ENCODE peak calls at places on chromosomes 7 and 10, in four cellular contexts. W is K562, S is HepG2, I is GM12878. O is an unnamed sample.

GRCh38 chr10:22344204-22344603 is 1.1 kb upstream of the SPAG6 start:
- DNase-seq in W (no peak), S (no peak), I (no peak), O (no peak)

GRCh38 chr7:66110861-66111260 is 3.8 kb upstream of the CRCP start:
- DNase-seq in W (no peak), S (peak; percentile 48), I (no peak), O (no peak)

GRCh38 chr7:13049946-13050345 is 362.5 kb downstream of the ARL4A start:
- DNase-seq in W (no peak), S (no peak), I (no peak), O (no peak)

GRCh38 chr7:101880536-101881443 is 63.4 kb downstream of the CUX1 start:
- DNase-seq in W (no peak), S (no peak), I (no peak), O (no peak)

GRCh38 chr7:127290801-127291361 is 38.1 kb upstream of the GRM8 start:
- DNase-seq in W (no peak), S (no peak), I (no peak), O (no peak)

GRCh38 chr7:139452948-139453672 is 30.4 kb downstream of the KLRG2 start:
- DNase-seq in W (no peak), S (no peak), I (no peak), O (peak; percentile 35)

GRCh38 chr7:1229334-1229935 is 3.2 kb upstream of the UNCX start:
- DNase-seq in W (no peak), S (no peak), I (no peak), O (peak; percentile 49)

GRCh38 chr7:116172353-116172752 is 38.0 kb upstream of the TES start:
- DNase-seq in W (no peak), S (no peak), I (no peak), O (no peak)

GRCh38 chr7:114689391-114689790 is 232.5 kb upstream of the MDFIC start:
- DNase-seq in W (no peak), S (no peak), I (no peak), O (no peak)

GRCh38 chr7:134293029-134293740 is 23.5 kb downstream of the SLC35B4 start:
- DNase-seq in W (no peak), S (peak; percentile 95), I (peak; percentile 84), O (no peak)

GRCh38 chr10:132906836-132907235 is 35.5 kb downstream of the CFAP46 start:
- DNase-seq in W (no peak), S (no peak), I (no peak), O (peak; percentile 3)

GRCh38 chr10:5604236-5604925 is 62.0 kb downstream of the ASB13 start:
- DNase-seq in W (no peak), S (no peak), I (no peak), O (no peak)

GRCh38 chr10:11002485-11002884 is 15.2 kb upstream of the CELF2 start:
- DNase-seq in W (no peak), S (no peak), I (no peak), O (no peak)

GRCh38 chr7:151366872-151367207 is 25.2 kb downstream of the NUB1 start:
- DNase-seq in W (no peak), S (no peak), I (no peak), O (no peak)

GRCh38 chr10:24451325-24451820 is 242.4 kb downstream of the KIAA1217 start:
- DNase-seq in W (no peak), S (no peak), I (no peak), O (no peak)

GRCh38 chr7:30688718-30689221 is 6.5 kb upstream of the CRHR2 start:
- DNase-seq in W (no peak), S (no peak), I (no peak), O (peak; percentile 42)

GRCh38 chr7:123966936-123967335 is 41.9 kb downstream of the SPAM1 start:
- DNase-seq in W (no peak), S (no peak), I (no peak), O (no peak)

GRCh38 chr10:60937784-60938654 is 6.0 kb downstream of the RHOBTB1 start:
- DNase-seq in W (no peak), S (no peak), I (no peak), O (no peak)

GRCh38 chr10:50393784-50394183 is 142.5 kb upstream of the ASAH2 start:
- DNase-seq in W (no peak), S (peak; percentile 87), I (no peak), O (no peak)

GRCh38 chr7:158595068-158595467 is 7.4 kb upstream of the PTPRN2 start:
- DNase-seq in W (no peak), S (no peak), I (peak; percentile 8), O (no peak)

GRCh38 chr7:99974681-99975080 is 1.1 kb downstream of the AZGP1 start:
- DNase-seq in W (no peak), S (no peak), I (no peak), O (no peak)

GRCh38 chr7:92135490-92135889 is 1.2 kb upstream of the CYP51A1 start:
- DNase-seq in W (no peak), S (peak; percentile 9), I (no peak), O (no peak)

GRCh38 chr10:50605280-50606270 is 18.2 kb downstream of the SGMS1 start:
- DNase-seq in W (no peak), S (peak; percentile 75), I (no peak), O (no peak)

GRCh38 chr10:112728118-112728963 is 221.7 kb upstream of the TCF7L2 start:
- DNase-seq in W (no peak), S (peak; percentile 92), I (no peak), O (no peak)

GRCh38 chr7:3259711-3260424 is 41.2 kb upstream of the SDK1 start:
- DNase-seq in W (no peak), S (no peak), I (no peak), O (no peak)
- TF ChIP-seq CREM in W (no peak), S (no peak), I (no peak), O (no peak)

GRCh38 chr7:19268737-19269136 is 123.5 kb upstream of the FERD3L start:
- DNase-seq in W (no peak), S (no peak), I (no peak), O (no peak)
- TF ChIP-seq CREM in W (no peak), S (no peak), I (no peak), O (no peak)

DNA sequence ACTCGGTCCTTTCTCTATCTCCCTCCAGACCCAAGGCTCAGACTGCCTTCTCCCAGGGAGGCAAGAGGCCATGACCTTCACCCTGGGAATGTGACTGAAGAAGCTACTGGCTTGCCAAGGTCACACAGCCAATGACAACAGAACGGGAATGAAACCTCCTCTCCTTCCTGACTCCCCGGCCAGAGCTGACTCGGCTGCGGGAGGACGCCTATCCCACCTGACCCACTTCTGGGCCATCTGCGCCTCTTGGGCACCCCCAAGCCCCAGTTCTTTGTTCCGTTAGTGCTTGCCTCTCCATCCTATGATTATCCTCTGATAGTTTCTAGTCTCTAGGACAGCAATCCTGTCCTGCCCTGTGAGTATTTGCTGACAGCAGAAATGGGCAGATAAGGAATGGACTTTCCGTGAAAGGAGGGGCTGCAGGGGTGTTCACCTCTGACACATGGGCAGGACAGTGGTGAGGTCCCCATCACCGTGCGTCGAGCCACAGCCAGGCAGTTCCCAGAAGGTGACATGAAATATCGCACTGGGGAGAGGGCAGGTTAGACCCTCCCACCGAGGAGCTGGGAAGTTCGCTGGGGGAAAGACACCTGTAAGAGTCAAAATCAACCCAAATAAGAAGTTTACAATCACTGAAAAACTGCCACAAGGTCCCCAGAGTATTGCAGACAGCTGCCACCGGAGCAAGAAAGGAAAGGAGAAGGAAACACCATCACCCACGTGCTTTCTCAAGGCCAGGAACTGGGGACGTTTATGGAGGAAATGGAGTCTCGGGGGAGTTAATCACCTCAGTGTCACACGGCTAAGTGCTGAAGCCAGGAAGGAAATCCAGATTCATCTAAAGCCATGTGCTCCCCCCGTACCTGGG is 63.1 kb downstream of the INSIG1 start:
- DNase-seq in W (no peak), S (no peak), I (no peak), O (no peak)
- TF ChIP-seq CREM in W (no peak), S (no peak), I (no peak), O (no peak)

DNA sequence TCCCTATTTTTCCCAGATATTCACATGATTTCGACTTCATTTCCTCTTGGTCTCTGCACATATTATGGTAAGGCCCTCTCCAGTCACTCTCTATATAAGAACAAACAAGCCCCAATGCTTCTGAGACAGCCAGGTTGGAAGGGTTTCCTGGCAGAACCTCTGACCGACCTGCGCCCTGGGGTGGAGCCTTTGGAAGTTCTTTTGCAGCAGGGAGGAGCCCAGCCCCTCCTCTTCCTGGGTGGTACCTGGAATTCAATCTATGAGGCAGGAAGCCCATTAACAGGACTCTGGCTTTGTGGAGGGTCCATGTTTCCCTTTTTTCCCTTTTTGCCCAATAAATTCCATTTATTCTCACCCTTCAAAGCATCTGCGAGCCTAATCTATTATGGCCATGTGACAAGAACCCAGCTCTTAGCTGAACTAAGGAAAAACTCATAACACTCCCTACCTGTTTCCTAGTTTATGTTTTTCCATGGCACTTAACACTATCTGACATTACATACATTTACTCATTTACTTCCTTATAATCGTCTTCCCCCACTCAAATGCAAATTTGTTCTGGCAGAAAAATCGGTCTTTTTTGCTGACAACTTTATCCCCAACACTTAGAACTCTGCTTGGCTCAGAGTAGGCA is 92.5 kb upstream of the FRMD4A start:
- DNase-seq in W (no peak), S (no peak), I (no peak), O (no peak)
- TF ChIP-seq CREM in W (no peak), S (no peak), I (no peak), O (no peak)

GRCh38 chr10:30550967-30551815 is 78.4 kb downstream of the LYZL2 start:
- DNase-seq in W (no peak), S (no peak), I (no peak), O (no peak)
- TF ChIP-seq CREM in W (no peak), S (no peak), I (no peak), O (no peak)

DNA sequence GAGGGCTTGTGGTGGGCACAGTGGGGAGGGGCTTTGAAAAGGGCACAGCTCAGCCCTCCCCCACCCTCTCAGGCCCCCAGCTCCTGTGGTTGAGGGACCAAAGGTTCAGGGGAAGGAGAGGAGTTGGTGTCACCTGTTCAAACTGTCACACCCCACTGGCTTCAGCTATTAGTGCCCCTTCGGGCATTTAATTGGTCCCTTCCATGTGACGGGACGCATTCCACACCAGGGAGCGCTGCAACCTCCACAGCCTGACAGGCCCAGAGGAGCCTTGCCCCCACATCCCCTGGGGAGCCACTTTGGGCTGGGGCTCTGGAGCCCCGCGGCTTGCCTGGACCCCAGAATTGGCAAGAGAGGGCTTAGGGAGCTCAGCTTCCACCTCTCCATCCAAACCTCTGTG is 75.7 kb downstream of the C10orf105 start:
- DNase-seq in W (no peak), S (no peak), I (no peak), O (no peak)
- TF ChIP-seq CREM in W (no peak), S (no peak), I (no peak), O (no peak)

DNA sequence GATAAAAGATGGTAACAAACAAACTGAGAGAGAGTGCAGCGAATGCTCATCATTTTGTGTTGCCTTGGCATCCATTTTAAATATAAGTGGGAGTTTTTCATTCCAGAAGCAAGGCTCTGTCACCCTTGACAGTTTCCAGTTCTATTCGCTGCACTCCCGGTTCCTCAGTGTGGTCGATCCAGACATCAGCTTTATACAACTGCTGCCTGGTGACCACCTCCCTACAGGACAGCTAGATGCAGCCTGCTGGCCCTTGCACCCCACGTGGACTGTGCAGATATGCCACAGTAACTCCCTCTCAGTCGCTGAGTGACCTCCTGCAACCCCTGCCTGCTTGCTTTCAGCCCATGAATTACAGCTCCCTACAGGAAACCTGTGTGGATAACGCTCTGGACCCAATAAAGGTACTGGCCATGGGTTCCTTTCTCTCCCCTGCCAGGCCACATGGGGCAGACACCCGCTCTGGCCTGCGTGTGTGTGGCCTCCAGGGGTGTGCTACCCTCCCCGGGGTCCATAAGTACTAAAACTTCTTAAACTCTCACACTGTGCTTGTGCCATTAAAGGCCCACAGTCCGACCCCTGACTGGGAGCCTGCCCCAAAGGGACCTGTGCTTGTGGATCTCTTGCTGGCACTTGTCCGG is 23.7 kb downstream of the BEND7 start:
- DNase-seq in W (no peak), S (no peak), I (no peak), O (no peak)
- TF ChIP-seq CREM in W (no peak), S (no peak), I (no peak), O (no peak)

O was measured in WTC11.